ENCODE peak calls at places on chromosomes 2 and 18, in seven cellular contexts. Z is KG1; X is colonic mucosa; U is AG09309; M is CD4-positive, alpha-beta T cell; J is GM10248; Q is ELR. F is an unnamed sample.

GRCh38 chr2:207121784-207122183 is 44.0 kb downstream of the KLF7 start:
- DNase-seq in U (no peak), X (no peak), Q (peak; percentile 82), Z (no peak), J (no peak), M (no peak), F (no peak)

GRCh38 chr18:77899972-77900754 is 650.5 kb downstream of the GALR1 start:
- DNase-seq in X (no peak), Z (peak; percentile 17), M (peak; percentile 12), U (no peak), J (peak; percentile 66), Q (no peak), F (no peak)

GRCh38 chr2:135829420-135829983 is 7.5 kb downstream of the LCT start:
- DNase-seq in U (no peak), J (no peak), M (no peak), X (no peak), Z (no peak), Q (no peak), F (peak; percentile 31)

GRCh38 chr2:110770696-110771425 is 38.5 kb downstream of the ACOXL start:
- DNase-seq in X (no peak), U (peak; percentile 20), J (no peak), Z (no peak), Q (peak; percentile 52), M (no peak), F (no peak)

GRCh38 chr2:220269421-220269820 is 642.0 kb downstream of the SLC4A3 start:
- DNase-seq in X (no peak), Z (no peak), M (no peak), J (no peak), U (no peak), Q (no peak), F (peak; percentile 9)

GRCh38 chr2:110105608-110106467 is 9.8 kb downstream of the MALL start:
- DNase-seq in Z (no peak), X (peak; percentile 82), U (peak; percentile 86), Q (peak; percentile 95), M (no peak), J (no peak), F (no peak)

GRCh38 chr18:48405108-48405507 is 4.1 kb downstream of the ZBTB7C start:
- DNase-seq in Q (peak; percentile 56), Z (no peak), U (no peak), X (no peak), M (no peak), J (no peak), F (no peak)

GRCh38 chr2:30149513-30149912 is 2.7 kb downstream of the YPEL5 start:
- DNase-seq in M (no peak), U (no peak), Q (peak; percentile 24), J (no peak), Z (no peak), X (no peak), F (no peak)

GRCh38 chr2:12304494-12305228 is 412.1 kb upstream of the TRIB2 start:
- DNase-seq in X (no peak), J (no peak), Q (no peak), M (no peak), U (no peak), Z (no peak), F (no peak)

GRCh38 chr2:3248754-3249476 is 128.7 kb downstream of the EIPR1 start:
- DNase-seq in U (no peak), M (no peak), X (no peak), Q (no peak), Z (no peak), J (no peak), F (no peak)

GRCh38 chr2:96869824-96870630 is at the start of gene SEMA4C:
- DNase-seq in J (peak; percentile 66), U (no peak), X (peak; percentile 67), M (peak; percentile 43), Z (no peak), Q (peak; percentile 53), F (peak; percentile 24)

GRCh38 chr2:42961385-42961800 is 169.0 kb upstream of the HAAO start:
- DNase-seq in J (no peak), Z (peak; percentile 91), X (no peak), U (no peak), M (no peak), Q (no peak), F (no peak)

GRCh38 chr2:232367016-232367415 is 11.5 kb upstream of the ALPP start:
- DNase-seq in Z (no peak), M (no peak), X (no peak), U (no peak), J (no peak), Q (no peak), F (no peak)

GRCh38 chr2:974454-974853 is 23.8 kb downstream of the SNTG2 start:
- DNase-seq in Z (no peak), U (no peak), Q (no peak), X (no peak), J (no peak), M (no peak), F (no peak)

GRCh38 chr2:189163889-189164288 is 15.7 kb downstream of the COL5A2 start:
- DNase-seq in X (no peak), M (no peak), Z (no peak), Q (peak; percentile 80), J (no peak), U (peak; percentile 49), F (no peak)

GRCh38 chr18:25434771-25435461 is 83.0 kb upstream of the ZNF521 start:
- DNase-seq in M (no peak), Q (no peak), X (no peak), Z (no peak), J (no peak), U (no peak), F (no peak)

GRCh38 chr18:78814321-78814720 is 165.3 kb upstream of the SALL3 start:
- DNase-seq in M (no peak), J (no peak), Z (no peak), X (no peak), U (no peak), Q (no peak), F (no peak)

GRCh38 chr2:239137165-239137889 is 263.5 kb downstream of the HDAC4 start:
- DNase-seq in J (no peak), X (no peak), U (no peak), Q (no peak), M (no peak), Z (no peak), F (no peak)

GRCh38 chr2:221125691-221126090 is 446.4 kb downstream of the EPHA4 start:
- DNase-seq in Q (no peak), Z (no peak), U (no peak), X (no peak), J (no peak), M (no peak), F (no peak)

GRCh38 chr2:174330945-174331619 is 3.7 kb upstream of the SP9 start:
- DNase-seq in Z (no peak), Q (no peak), J (no peak), M (no peak), U (no peak), X (no peak), F (peak; percentile 53)